ENCODE peak calls at places on chromosomes 2 and 18, in eight cellular contexts. T is upper lobe of left lung, E is A549, U is right lobe of liver, G is K562, Y is vagina, C is tibial nerve, H is Peyer's patch. D is an unnamed sample.
A peak's percentile ranks its signal among the peaks of the same experiment; 100 is the strongest.

GRCh38 chr2:220572385-220572784 is 945.0 kb downstream of the SLC4A3 start:
- DNase-seq in E (no peak), G (no peak), C (no peak), H (no peak), U (no peak), T (no peak), Y (no peak), D (no peak)

GRCh38 chr2:104654813-104655212 is 199.1 kb upstream of the POU3F3 start:
- DNase-seq in E (no peak), Y (no peak), H (no peak), G (no peak), T (peak; percentile 24), U (no peak), C (no peak), D (no peak)

GRCh38 chr2:162581931-162582330 is 238.0 kb downstream of the GCA start:
- DNase-seq in Y (no peak), H (no peak), T (no peak), C (no peak), G (no peak), E (no peak), U (no peak), D (no peak)

GRCh38 chr2:225282858-225283693 is 116.4 kb upstream of the NYAP2 start:
- DNase-seq in E (peak; percentile 24), Y (no peak), T (no peak), H (no peak), C (no peak), U (no peak), G (peak; percentile 8), D (no peak)

GRCh38 chr18:76943542-76944339 is 121.4 kb downstream of the ZNF236 start:
- DNase-seq in G (no peak), E (no peak), Y (no peak), C (no peak), T (peak; percentile 89), U (no peak), H (no peak), D (peak; percentile 16)

GRCh38 chr2:62597323-62597722 is 91.3 kb upstream of the TMEM17 start:
- DNase-seq in T (no peak), E (no peak), H (no peak), Y (no peak), C (peak; percentile 25), U (no peak), G (no peak), D (no peak)

GRCh38 chr18:57803119-57803969 is at the start of gene ATP8B1:
- DNase-seq in H (peak; percentile 98), G (peak; percentile 22), T (peak; percentile 91), E (peak; percentile 66), Y (no peak), U (peak; percentile 97), C (no peak), D (peak; percentile 45)

GRCh38 chr2:134443814-134444480 is 190.1 kb downstream of the MGAT5 start:
- DNase-seq in E (no peak), Y (no peak), G (no peak), H (no peak), U (no peak), T (no peak), C (no peak), D (no peak)

GRCh38 chr18:44731866-44732555 is 51.3 kb downstream of the SETBP1 start:
- DNase-seq in U (no peak), H (no peak), G (no peak), Y (no peak), E (no peak), C (no peak), T (no peak), D (no peak)

GRCh38 chr2:30235859-30236535 is 4.7 kb downstream of the LBH start:
- DNase-seq in Y (no peak), E (no peak), U (no peak), H (no peak), T (no peak), C (no peak), G (no peak), D (no peak)

GRCh38 chr18:36469471-36469870 is 172.0 kb downstream of the FHOD3 start:
- DNase-seq in U (no peak), C (no peak), T (no peak), H (no peak), E (no peak), G (no peak), Y (no peak), D (no peak)

GRCh38 chr2:170815311-170815710 is 1.4 kb upstream of the GAD1 start:
- DNase-seq in T (no peak), E (no peak), Y (no peak), H (no peak), U (no peak), C (no peak), G (no peak), D (no peak)

GRCh38 chr2:26495705-26496271 is 17.9 kb upstream of the OTOF start:
- DNase-seq in C (no peak), E (no peak), T (no peak), H (no peak), Y (no peak), G (no peak), U (peak; percentile 7), D (no peak)

GRCh38 chr18:51279367-51279984 is 82.0 kb upstream of the MEX3C start:
- DNase-seq in T (no peak), H (no peak), G (no peak), Y (no peak), U (no peak), E (no peak), C (no peak), D (no peak)

GRCh38 chr18:54147439-54147838 is 77.0 kb downstream of the MBD2 start:
- DNase-seq in Y (no peak), G (no peak), E (no peak), H (no peak), C (no peak), U (no peak), T (no peak), D (no peak)

GRCh38 chr2:231177156-231178007 is 21.0 kb upstream of the ARMC9 start:
- DNase-seq in Y (no peak), G (no peak), U (no peak), E (no peak), T (no peak), C (no peak), H (no peak), D (no peak)

GRCh38 chr2:222703866-222704265 is 32.4 kb downstream of the MOGAT1 start:
- DNase-seq in H (no peak), U (no peak), G (no peak), E (no peak), Y (no peak), C (no peak), T (no peak), D (no peak)

GRCh38 chr2:84906900-84907714 is 1.7 kb downstream of the TMSB10 start:
- DNase-seq in H (peak; percentile 77), E (peak; percentile 96), C (peak; percentile 77), U (peak; percentile 74), T (peak; percentile 72), G (peak; percentile 14), Y (peak; percentile 90), D (peak; percentile 51)
- TF ChIP-seq POLR2A in H (peak; percentile 14), E (peak; percentile 65), C (peak; percentile 12), U (peak; percentile 37), T (no peak), G (no peak), Y (no peak), D (peak; percentile 44)

DNA sequence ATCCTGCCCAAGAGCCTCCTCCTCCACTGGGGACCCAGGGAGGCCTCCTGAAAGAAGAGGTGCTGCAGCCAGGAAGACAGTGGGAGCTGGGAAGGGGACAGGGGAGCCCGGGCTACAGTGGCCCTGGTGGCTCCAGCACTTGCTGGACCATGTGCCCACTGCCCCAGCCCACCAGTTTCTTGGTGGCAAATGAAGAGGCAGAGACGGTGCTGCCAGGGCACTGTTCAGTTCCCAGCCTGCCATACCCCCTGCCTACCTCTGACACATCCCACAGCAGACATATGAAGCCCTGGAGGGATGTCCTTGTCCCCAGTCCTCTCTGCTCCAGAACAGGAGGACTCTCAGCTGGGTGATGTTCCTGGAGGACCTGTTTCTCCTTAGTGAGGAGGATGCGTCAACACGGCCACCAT is 3.7 kb downstream of the RAMP1 start:
- DNase-seq in Y (no peak), H (no peak), C (no peak), U (no peak), E (no peak), G (no peak), T (no peak), D (no peak)
- H3K4me1 ChIP-seq in Y (peaks cover 32% of the 10 kb centered on the region), H (peaks cover 77% of the 10 kb centered on the region), C (peaks cover 18% of the 10 kb centered on the region), U (no peaks in the 10 kb centered on the region), E (peaks cover 49% of the 10 kb centered on the region), G (no peaks in the 10 kb centered on the region), T (peaks cover 8% of the 10 kb centered on the region), D (peaks cover 62% of the 10 kb centered on the region)

GRCh38 chr2:237451582-237452469 is 35.2 kb upstream of the MLPH start:
- DNase-seq in H (no peak), G (no peak), Y (no peak), T (no peak), E (no peak), C (no peak), U (no peak), D (no peak)
- TF ChIP-seq CTCF in H (no peak), G (no peak), Y (no peak), T (no peak), E (no peak), C (no peak), U (no peak), D (no peak)

GRCh38 chr2:10524341-10524740 is 76.2 kb upstream of the ODC1 start:
- DNase-seq in T (peak; percentile 17), U (no peak), Y (no peak), E (no peak), C (no peak), H (no peak), G (no peak), D (no peak)

GRCh38 chr2:10522726-10523405 is 74.7 kb upstream of the ODC1 start:
- DNase-seq in G (no peak), Y (no peak), T (peak; percentile 19), H (no peak), U (no peak), C (no peak), E (no peak), D (no peak)

GRCh38 chr2:10521891-10522448 is 73.8 kb upstream of the ODC1 start:
- DNase-seq in Y (no peak), E (no peak), T (peak; percentile 16), G (no peak), C (no peak), H (no peak), U (no peak), D (no peak)

GRCh38 chr2:10524841-10525572 is 76.9 kb upstream of the ODC1 start:
- DNase-seq in U (no peak), Y (no peak), C (no peak), T (peak; percentile 18), E (no peak), H (no peak), G (no peak), D (no peak)

DNA sequence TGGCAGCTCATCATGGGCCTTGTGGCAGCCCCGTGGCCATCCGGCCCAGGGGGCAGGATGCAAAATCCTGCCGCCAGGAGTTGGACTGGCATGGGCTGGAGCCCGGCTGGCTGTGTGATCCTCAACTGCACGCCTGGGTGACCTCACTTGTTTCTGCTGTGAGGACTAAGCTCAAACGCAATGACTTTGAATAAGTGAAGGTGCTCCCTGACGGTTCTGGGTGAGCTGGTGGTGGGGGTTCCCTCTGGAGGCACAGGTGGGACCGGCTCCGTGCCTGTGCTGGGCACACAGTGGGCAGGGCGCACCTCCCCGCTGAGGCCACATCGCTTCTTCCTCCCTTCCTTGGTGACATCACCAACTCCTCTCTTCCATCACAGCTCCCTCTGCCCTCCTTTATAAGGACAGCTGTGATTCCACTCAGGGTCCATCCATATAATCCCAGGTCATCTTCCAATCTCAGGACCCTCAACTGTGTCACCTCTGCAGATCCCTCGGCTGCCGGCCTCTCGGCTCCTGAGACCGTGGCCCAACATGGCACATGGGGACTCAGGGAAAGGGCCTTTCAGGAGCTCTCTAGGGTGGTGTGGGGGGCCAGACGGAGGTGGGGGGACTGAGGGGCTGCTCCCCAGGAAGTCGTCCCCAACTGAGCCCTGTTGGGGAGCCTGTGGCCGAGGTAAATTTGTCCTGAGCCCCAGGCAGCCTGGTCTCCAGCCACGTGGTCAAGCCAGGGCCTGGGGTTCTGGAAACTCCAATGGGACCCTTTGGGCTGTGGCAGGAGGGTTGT is 75.5 kb upstream of the ODC1 start:
- DNase-seq in C (no peak), G (no peak), E (no peak), H (no peak), T (peak; percentile 15), U (no peak), Y (no peak), D (no peak)
- TF ChIP-seq POLR2A in C (no peak), G (no peak), E (no peak), H (no peak), T (no peak), U (no peak), Y (no peak), D (no peak)

D was measured in gastrocnemius medialis.